ENCODE peak calls at places on chromosome 5, in eight cellular contexts. P is RWPE1; F is fibroblast of mammary gland; Z is activated CD8-positive, alpha-beta T cell treated with anti-CD3 and anti-CD28 coated beads for 36 hours; Y is cardiac fibroblast; J is A549; A is sigmoid colon; N is HCT116. I is an unnamed sample.

GRCh38 chr5:43602456-43602817 is 543 bp upstream of the NNT start:
- DNase-seq in F (peak), A (peak), J (peak), P (peak), Z (peak), N (no peak), Y (peak), I (peak)

GRCh38 chr5:180802325-180803180 is at the start of gene MGAT1:
- DNase-seq in N (no peak), P (peak), Z (peak), J (peak), Y (peak), A (peak), F (peak), I (peak)

GRCh38 chr5:66891184-66891925 is 295.2 kb downstream of the MAST4 start:
- DNase-seq in Z (no peak), N (no peak), Y (peak), P (peak), A (no peak), J (no peak), F (no peak), I (no peak)

GRCh38 chr5:154712518-154713437 is 42.4 kb upstream of the LARP1 start:
- DNase-seq in Z (no peak), Y (peak), N (peak), F (no peak), J (no peak), A (peak), P (peak), I (no peak)

GRCh38 chr5:96816430-96816939 is 8.7 kb upstream of the ERAP1 start:
- DNase-seq in F (no peak), A (no peak), J (no peak), N (no peak), P (no peak), Y (no peak), Z (peak), I (peak)

GRCh38 chr5:82597437-82597836 is 319.3 kb upstream of the RPS23 start:
- DNase-seq in F (no peak), J (no peak), N (peak), P (no peak), Y (no peak), Z (no peak), A (no peak), I (peak)

GRCh38 chr5:35904443-35905132 is 33.8 kb downstream of the CAPSL start:
- DNase-seq in Y (no peak), Z (peak), J (no peak), A (no peak), P (no peak), N (no peak), F (no peak), I (peak)

GRCh38 chr5:103228056-103228455 is 30.5 kb upstream of the MACIR start:
- DNase-seq in N (no peak), Z (no peak), P (no peak), F (no peak), A (no peak), Y (peak), J (no peak), I (no peak)

GRCh38 chr5:132007399-132008162 is 3.9 kb downstream of the ACSL6 start:
- DNase-seq in A (peak), J (peak), Y (peak), P (peak), F (peak), N (peak), Z (peak), I (peak)

GRCh38 chr5:179610109-179610902 is 13.2 kb downstream of the HNRNPH1 start:
- DNase-seq in Z (no peak), Y (no peak), P (no peak), A (peak), N (no peak), J (no peak), F (no peak), I (no peak)

GRCh38 chr5:81408496-81408895 is 14.6 kb upstream of the ACOT12 start:
- DNase-seq in Y (no peak), J (no peak), A (no peak), N (no peak), Z (no peak), F (no peak), P (no peak), I (no peak)

DNA sequence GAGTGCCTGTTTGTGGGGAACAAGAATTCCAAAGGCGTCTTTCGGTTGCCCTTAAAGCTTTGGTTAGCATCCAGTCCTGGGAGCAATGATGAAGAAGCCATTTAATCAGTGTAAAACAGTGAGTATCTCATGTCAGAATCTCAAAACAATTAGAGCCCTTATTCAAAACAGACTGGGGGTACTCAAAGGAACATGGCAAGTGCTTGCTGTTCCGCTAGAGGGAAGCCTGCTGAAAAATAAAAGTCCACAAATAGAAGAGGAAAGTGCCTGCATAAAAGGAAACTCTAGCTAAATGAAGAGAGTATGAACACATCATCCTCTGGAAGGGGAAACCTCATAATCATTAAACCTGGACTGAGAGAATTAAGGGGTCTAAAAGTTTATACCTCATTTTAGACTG is 26.4 kb downstream of the FBXL7 start:
- DNase-seq in N (no peak), Z (no peak), A (no peak), P (no peak), J (no peak), Y (no peak), F (no peak), I (no peak)
- TF ChIP-seq CTCF in N (no peak), Z (no peak), A (no peak), P (no peak), J (no peak), Y (no peak), F (no peak), I (no peak)

DNA sequence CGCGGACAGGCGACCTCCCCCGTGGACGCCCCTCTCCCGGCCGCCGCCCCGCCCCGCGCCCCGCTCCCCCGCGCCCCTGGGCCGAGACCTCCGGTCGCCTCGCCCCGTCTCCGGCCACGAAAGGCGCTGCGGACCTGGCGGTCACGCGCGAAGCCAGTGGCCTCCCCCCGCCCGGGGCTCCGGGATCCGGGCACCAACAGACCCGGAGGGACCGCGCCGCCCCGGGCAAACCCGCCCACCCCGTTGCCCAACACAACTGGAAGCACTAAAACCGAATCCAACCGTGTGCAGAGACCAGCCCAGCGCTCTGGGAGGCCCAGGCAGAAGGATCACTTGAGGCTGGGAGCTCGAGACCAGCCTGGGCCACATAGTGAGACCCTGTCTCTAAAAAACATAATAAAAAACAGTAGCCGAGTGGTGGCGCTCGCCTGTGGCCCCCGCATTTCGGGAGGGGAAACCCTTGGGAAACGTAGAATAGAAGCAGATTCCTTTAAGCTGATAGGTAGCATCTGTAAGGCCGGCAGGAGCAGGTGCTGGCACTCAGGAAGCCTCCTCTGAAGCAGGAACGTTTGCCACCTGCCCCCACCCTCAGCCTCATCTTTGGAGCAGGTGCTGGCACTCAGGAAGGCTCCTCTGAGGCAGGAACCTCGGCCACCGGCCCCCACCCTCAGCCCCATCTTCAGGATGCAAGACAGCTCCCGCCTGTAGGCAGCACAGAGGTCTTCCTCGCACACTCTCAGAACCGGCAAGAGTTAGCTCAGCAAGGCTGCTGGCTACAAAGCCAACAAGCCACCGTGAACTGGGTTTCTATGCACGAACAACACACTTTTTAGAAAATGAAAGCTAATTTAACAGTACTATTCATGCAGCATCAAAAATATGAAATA is 4.6 kb upstream of the SLC9A3 start:
- DNase-seq in Y (no peak), Z (no peak), A (no peak), P (no peak), J (no peak), F (no peak), N (no peak), I (no peak)
- TF ChIP-seq CTCF in Y (no peak), Z (no peak), A (no peak), P (no peak), J (no peak), F (no peak), N (no peak), I (no peak)

GRCh38 chr5:120813551-120813950 is 349.5 kb downstream of the PRR16 start:
- DNase-seq in Y (no peak), A (no peak), N (no peak), P (no peak), Z (no peak), F (no peak), J (no peak), I (no peak)

GRCh38 chr5:120818128-120818527 is 354.0 kb downstream of the PRR16 start:
- DNase-seq in A (no peak), Y (no peak), Z (no peak), F (no peak), N (no peak), P (no peak), J (no peak), I (no peak)

DNA sequence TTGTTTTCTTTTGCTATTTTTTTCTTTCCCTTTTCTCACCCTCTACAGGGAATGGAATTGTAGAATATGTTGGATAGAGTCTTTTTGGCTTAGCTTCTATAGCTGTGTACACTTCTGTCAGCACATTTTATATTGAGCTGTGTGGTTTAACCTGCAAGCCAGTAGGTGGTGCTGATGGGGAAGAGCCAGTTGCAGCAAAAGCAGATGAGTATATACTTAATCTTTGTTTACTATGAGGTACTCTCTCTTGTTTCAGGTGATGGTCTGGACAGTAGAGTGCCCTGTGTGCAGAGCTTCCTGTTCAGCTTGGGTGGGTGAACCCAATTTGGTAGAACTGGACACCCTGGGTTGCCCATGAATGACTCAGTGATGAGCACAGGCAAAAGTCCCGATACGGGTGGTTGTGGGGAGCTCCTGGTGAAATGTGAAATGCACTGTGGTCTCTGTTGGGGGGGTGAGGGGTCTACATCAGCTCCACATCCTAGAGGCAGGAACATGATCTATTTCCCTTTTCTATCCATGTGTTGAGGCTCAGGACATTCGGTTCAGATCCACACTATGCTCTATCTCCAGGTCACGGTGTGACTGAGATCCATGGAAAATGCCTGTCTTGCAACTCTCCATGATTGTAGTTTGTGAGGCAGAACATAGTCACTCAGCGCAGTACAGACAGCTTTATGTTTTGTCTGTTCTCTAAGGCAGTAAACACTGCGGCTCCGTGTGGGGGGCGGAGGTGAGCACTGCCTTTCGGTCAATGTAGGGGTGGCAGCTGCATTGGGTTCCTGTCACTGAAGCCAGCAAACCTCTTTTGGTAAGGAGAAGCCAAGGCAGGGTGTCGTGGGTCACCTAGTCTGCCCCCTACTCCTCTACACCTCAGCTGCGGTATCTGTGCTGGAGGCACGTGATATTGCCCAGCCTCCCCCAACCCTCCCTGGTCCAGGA is 353.2 kb downstream of the PRR16 start:
- DNase-seq in P (no peak), N (no peak), F (peak), Z (no peak), Y (peak), A (no peak), J (no peak), I (no peak)
- TF ChIP-seq CTCF in P (peak), N (peak), F (peak), Z (no peak), Y (peak), A (no peak), J (no peak), I (no peak)

DNA sequence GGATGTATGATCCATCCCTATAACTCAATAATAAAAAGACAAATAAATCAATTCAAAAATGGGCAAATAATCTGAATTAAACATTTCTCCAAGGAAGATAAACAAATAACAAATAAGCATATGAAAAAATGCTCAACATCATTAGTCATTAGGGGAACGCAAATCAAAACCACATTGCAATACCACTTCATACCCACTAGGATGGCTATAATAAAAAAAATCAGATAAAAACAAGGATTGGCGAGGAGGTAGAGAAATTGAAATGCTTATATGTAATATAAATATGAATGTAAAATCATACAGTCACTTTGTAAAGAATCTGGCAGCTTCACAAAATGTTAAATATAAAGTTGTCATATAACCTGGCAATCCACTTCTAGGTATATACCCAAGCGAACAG is 52.3 kb upstream of the TBCA start:
- DNase-seq in N (no peak), J (no peak), Y (peak), F (peak), Z (no peak), P (no peak), A (no peak), I (no peak)
- TF ChIP-seq CTCF in N (peak), J (no peak), Y (peak), F (peak), Z (no peak), P (peak), A (no peak), I (no peak)

GRCh38 chr5:38497946-38498345 is 58.5 kb downstream of the LIFR start:
- DNase-seq in P (no peak), J (no peak), A (no peak), Z (no peak), F (peak), Y (peak), N (peak), I (no peak)
- TF ChIP-seq CTCF in P (no peak), J (peak), A (no peak), Z (no peak), F (peak), Y (peak), N (no peak), I (no peak)

I was measured in GM20000.